ENCODE peak calls at places on chromosomes 5 and 9, in eight cellular contexts. M, U, E, O, Z, K, T and F are unnamed samples.
A peak's percentile ranks its signal among the peaks of the same experiment; 100 is the strongest.

GRCh38 chr9:4073371-4073770 is 226.5 kb downstream of the GLIS3 start:
- DNase-seq in M (no peak), U (no peak), E (no peak), O (no peak), Z (no peak), K (no peak), T (no peak), F (no peak)

GRCh38 chr5:178434016-178434761 is 156.0 kb downstream of the COL23A1 start:
- DNase-seq in M (no peak), U (no peak), E (no peak), O (no peak), Z (no peak), K (no peak), T (no peak), F (no peak)

GRCh38 chr9:109311731-109312130 is 9.1 kb downstream of the EPB41L4B start:
- DNase-seq in M (no peak), U (no peak), E (no peak), O (no peak), Z (no peak), K (no peak), T (no peak), F (no peak)

GRCh38 chr5:151123897-151124751 is 33.5 kb downstream of the ANXA6 start:
- DNase-seq in M (no peak), U (no peak), E (peak; percentile 73), O (peak; percentile 46), Z (peak; percentile 48), K (no peak), T (peak; percentile 61), F (peak; percentile 76)

GRCh38 chr5:140881889-140882590 is at the start of gene PCDHA13:
- DNase-seq in M (peak; percentile 59), U (no peak), E (no peak), O (no peak), Z (no peak), K (no peak), T (no peak), F (no peak)

GRCh38 chr5:4027335-4027734 is 431.7 kb downstream of the IRX1 start:
- DNase-seq in M (no peak), U (no peak), E (no peak), O (no peak), Z (no peak), K (no peak), T (no peak), F (no peak)

GRCh38 chr9:27538668-27539067 is 9.1 kb upstream of the MOB3B start:
- DNase-seq in M (no peak), U (no peak), E (no peak), O (no peak), Z (no peak), K (no peak), T (no peak), F (no peak)

GRCh38 chr5:54867310-54867944 is 118.0 kb downstream of the ESM1 start:
- DNase-seq in M (no peak), U (no peak), E (no peak), O (peak; percentile 83), Z (peak; percentile 61), K (no peak), T (no peak), F (no peak)

GRCh38 chr5:111755264-111755941 is 1.6 kb downstream of the NREP start:
- DNase-seq in M (no peak), U (no peak), E (no peak), O (no peak), Z (no peak), K (no peak), T (no peak), F (no peak)

GRCh38 chr9:80707120-80707519 is 982.2 kb downstream of the TLE1 start:
- DNase-seq in M (no peak), U (no peak), E (no peak), O (peak; percentile 40), Z (no peak), K (no peak), T (no peak), F (no peak)

GRCh38 chr5:153445875-153446567 is 44.4 kb upstream of the GRIA1 start:
- DNase-seq in M (peak; percentile 62), U (no peak), E (no peak), O (no peak), Z (peak; percentile 7), K (no peak), T (no peak), F (peak; percentile 29)

GRCh38 chr5:96750110-96750822 is 57.5 kb downstream of the ERAP1 start:
- DNase-seq in M (no peak), U (no peak), E (no peak), O (no peak), Z (no peak), K (no peak), T (no peak), F (no peak)

GRCh38 chr9:35001803-35002502 is 12.4 kb downstream of the DNAJB5 start:
- DNase-seq in M (no peak), U (no peak), E (no peak), O (no peak), Z (no peak), K (no peak), T (no peak), F (no peak)

GRCh38 chr9:89879711-89880110 is 274.9 kb downstream of the GADD45G start:
- DNase-seq in M (peak; percentile 42), U (no peak), E (peak; percentile 88), O (no peak), Z (no peak), K (no peak), T (no peak), F (no peak)

GRCh38 chr9:72979405-72980100 is 26.7 kb upstream of the ALDH1A1 start:
- DNase-seq in M (no peak), U (no peak), E (no peak), O (no peak), Z (peak; percentile 46), K (no peak), T (no peak), F (no peak)

GRCh38 chr5:17431272-17432050 is 66.6 kb upstream of the TAF11L2 start:
- DNase-seq in M (no peak), U (no peak), E (no peak), O (no peak), Z (no peak), K (no peak), T (no peak), F (no peak)

GRCh38 chr5:28301676-28302075 is 1263.3 kb upstream of the CDH9 start:
- DNase-seq in M (no peak), U (no peak), E (no peak), O (peak; percentile 99), Z (peak; percentile 12), K (no peak), T (no peak), F (no peak)

GRCh38 chr9:137435980-137436760 is 5.0 kb downstream of the ENTPD8 start:
- DNase-seq in M (peak; percentile 90), U (no peak), E (peak; percentile 83), O (peak; percentile 81), Z (peak; percentile 87), K (no peak), T (no peak), F (peak; percentile 90)